ENCODE peak calls at places on chromosome 16, in four cellular contexts. T is hepatocyte, G is kidney epithelial cell, D is astrocyte of the spinal cord. C is an unnamed sample.

GRCh38 chr16:23072084-23072599 is 77.1 kb downstream of the USP31 start:
- DNase-seq in T (no peak), G (no peak), D (peak; percentile 86), C (peak; percentile 84)

GRCh38 chr16:52251495-52251894 is 295.4 kb downstream of the TOX3 start:
- DNase-seq in T (no peak), G (no peak), D (no peak), C (no peak)

GRCh38 chr16:68718596-68718995 is 18.5 kb upstream of the CDH1 start:
- DNase-seq in T (no peak), G (no peak), D (no peak), C (no peak)

GRCh38 chr16:424623-425081 is 797 bp upstream of the RAB11FIP3 start:
- DNase-seq in T (no peak), G (no peak), D (peak; percentile 44), C (peak; percentile 44)

GRCh38 chr16:48232459-48233040 is 11.6 kb upstream of the LONP2 start:
- DNase-seq in T (no peak), G (no peak), D (no peak), C (no peak)

GRCh38 chr16:54460254-54460860 is 173.8 kb upstream of the IRX3 start:
- DNase-seq in T (no peak), G (no peak), D (peak; percentile 71), C (no peak)

GRCh38 chr16:81485824-81486554 is 41.4 kb downstream of the CMIP start:
- DNase-seq in T (no peak), G (no peak), D (peak; percentile 43), C (no peak)

GRCh38 chr16:4505356-4506153 is 29.4 kb downstream of the HMOX2 start:
- DNase-seq in T (no peak), G (no peak), D (no peak), C (peak; percentile 67)

GRCh38 chr16:47779201-47780016 is 318.3 kb downstream of the PHKB start:
- DNase-seq in T (no peak), G (no peak), D (no peak), C (no peak)

GRCh38 chr16:78742501-78743283 is 643.2 kb downstream of the WWOX start:
- DNase-seq in T (peak; percentile 57), G (no peak), D (no peak), C (peak; percentile 68)

GRCh38 chr16:11032922-11033291 is 88.5 kb downstream of the CLEC16A start:
- DNase-seq in T (peak; percentile 32), G (no peak), D (peak; percentile 41), C (peak; percentile 26)

GRCh38 chr16:11100239-11100750 is 155.7 kb downstream of the SOCS1 start:
- DNase-seq in T (peak; percentile 55), G (no peak), D (peak; percentile 97), C (peak; percentile 53)

GRCh38 chr16:70428178-70428998 is 10.5 kb downstream of the ST3GAL2 start:
- DNase-seq in T (peak; percentile 95), G (peak; percentile 84), D (peak; percentile 94), C (peak; percentile 92)

GRCh38 chr16:53220585-53220984 is 165.8 kb downstream of the CHD9 start:
- DNase-seq in T (peak; percentile 5), G (no peak), D (peak; percentile 26), C (no peak)

GRCh38 chr16:23967018-23967417 is 131.2 kb downstream of the PRKCB start:
- DNase-seq in T (no peak), G (no peak), D (no peak), C (no peak)

GRCh38 chr16:20611350-20611902 is 35.3 kb upstream of the ACSM2B start:
- DNase-seq in T (no peak), G (no peak), D (no peak), C (no peak)

GRCh38 chr16:87501117-87501516 is 8.3 kb upstream of the ZCCHC14 start:
- DNase-seq in T (no peak), G (no peak), D (no peak), C (no peak)

GRCh38 chr16:49890876-49891275 is 35.0 kb upstream of the ZNF423 start:
- DNase-seq in T (peak; percentile 44), G (no peak), D (no peak), C (peak; percentile 72)

GRCh38 chr16:64090327-64090726 is 1031.5 kb downstream of the CDH11 start:
- DNase-seq in T (no peak), G (no peak), D (no peak), C (no peak)

GRCh38 chr16:23324727-23325126 is 22.6 kb downstream of the SCNN1B start:
- DNase-seq in T (peak; percentile 26), G (no peak), D (no peak), C (peak; percentile 94)

GRCh38 chr16:56862776-56863175 is 2.2 kb upstream of the SLC12A3 start:
- DNase-seq in T (no peak), G (no peak), D (no peak), C (peak; percentile 21)

GRCh38 chr16:68236804-68237242 is 896 bp upstream of the ESRP2 start:
- DNase-seq in T (no peak), G (no peak), D (peak; percentile 56), C (peak; percentile 38)

GRCh38 chr16:76193851-76194620 is 83.2 kb upstream of the CNTNAP4 start:
- DNase-seq in T (peak; percentile 28), G (no peak), D (peak; percentile 26), C (no peak)

GRCh38 chr16:20765732-20766131 is 1.9 kb downstream of the ACSM3 start:
- DNase-seq in T (no peak), G (no peak), D (no peak), C (no peak)

GRCh38 chr16:35734728-35735402 is 2275.5 kb downstream of the TP53TG3F start:
- DNase-seq in T (no peak), G (no peak), D (no peak), C (no peak)

GRCh38 chr16:47881574-47881973 is 274.2 kb downstream of the ABCC12 start:
- DNase-seq in T (no peak), G (no peak), D (no peak), C (no peak)

GRCh38 chr16:86619263-86619935 is 41.0 kb downstream of the FOXL1 start:
- DNase-seq in T (no peak), G (no peak), D (no peak), C (no peak)

GRCh38 chr16:46673320-46674013 is 15.5 kb downstream of the VPS35 start:
- DNase-seq in T (peak; percentile 80), G (no peak), D (peak; percentile 61), C (peak; percentile 29)

GRCh38 chr16:49799172-49799571 is 56.7 kb downstream of the ZNF423 start:
- DNase-seq in T (no peak), G (no peak), D (peak; percentile 26), C (no peak)

GRCh38 chr16:29688172-29688571 is 9.2 kb downstream of the QPRT start:
- DNase-seq in T (no peak), G (no peak), D (no peak), C (no peak)

GRCh38 chr16:4371481-4372314 is at the start of gene VASN:
- DNase-seq in T (peak; percentile 93), G (no peak), D (peak; percentile 70), C (peak; percentile 77)

DNA sequence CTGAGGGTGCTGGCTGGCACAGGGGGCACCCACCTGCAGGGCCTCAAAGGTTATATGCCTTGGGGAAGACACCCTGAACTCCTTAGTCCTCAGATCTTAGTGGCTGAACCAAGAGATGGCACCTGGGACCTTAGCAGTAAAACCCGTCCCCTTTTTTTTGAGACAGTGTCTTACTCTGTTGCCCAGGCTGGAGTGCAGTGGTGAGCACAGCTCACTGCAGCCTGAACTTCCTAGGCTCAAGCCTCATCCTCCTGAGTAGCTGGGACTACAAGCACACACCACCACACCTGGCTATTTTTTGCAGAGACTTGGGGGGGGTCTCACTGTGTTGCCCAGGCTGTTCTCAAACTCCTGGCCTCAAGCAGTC is 237.2 kb downstream of the MRTFB start:
- DNase-seq in T (no peak), G (no peak), D (no peak), C (no peak)
- H3K4me3 ChIP-seq in T (no peak overlapping the region), G (no peak overlapping the region), D (no peak overlapping the region), C (no peak overlapping the region)

GRCh38 chr16:28210264-28210663 is 1.5 kb downstream of the XPO6 start:
- DNase-seq in T (no peak), G (no peak), D (no peak), C (no peak)

GRCh38 chr16:28211758-28212531 is at the start of gene XPO6:
- DNase-seq in T (peak; percentile 98), G (peak; percentile 42), D (peak; percentile 95), C (peak; percentile 98)

GRCh38 chr16:28210979-28211505 is 723 bp downstream of the XPO6 start:
- DNase-seq in T (peak; percentile 90), G (no peak), D (peak; percentile 61), C (peak; percentile 77)

GRCh38 chr16:28213396-28213795 is 1.6 kb upstream of the XPO6 start:
- DNase-seq in T (no peak), G (no peak), D (no peak), C (no peak)

DNA sequence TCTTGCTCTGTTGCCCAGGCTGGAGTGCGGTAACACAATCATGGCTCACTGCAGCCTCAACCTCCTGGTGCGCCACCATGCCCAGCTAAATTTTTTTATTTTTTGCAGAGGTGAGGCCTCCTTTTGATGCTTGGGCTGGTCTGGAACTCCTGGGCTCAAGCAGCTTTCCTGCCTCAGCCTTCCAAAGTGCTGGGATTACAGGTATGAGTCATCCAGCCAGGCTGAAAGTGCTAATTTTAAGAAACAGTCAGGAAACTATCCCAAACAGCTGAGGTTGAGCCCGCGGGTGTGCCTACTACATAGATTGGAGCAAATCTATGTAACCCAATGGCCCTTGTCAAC is 738 bp upstream of the XPO6 start:
- DNase-seq in T (peak; percentile 33), G (no peak), D (peak; percentile 12), C (no peak)
- H3K4me3 ChIP-seq in T (peak overlapping the region; percentile 57), G (peak overlapping the region; percentile 51), D (peak overlapping the region; percentile 45), C (peak overlapping the region; percentile 87)

GRCh38 chr16:2960183-2961010 is 3.7 kb upstream of the KREMEN2 start:
- DNase-seq in T (no peak), G (no peak), D (no peak), C (peak; percentile 20)

GRCh38 chr16:2963611-2964415 is at the start of gene KREMEN2:
- DNase-seq in T (peak; percentile 59), G (no peak), D (no peak), C (peak; percentile 21)

GRCh38 chr16:2964416-2965223 is 545 bp downstream of the KREMEN2 start:
- DNase-seq in T (peak; percentile 79), G (no peak), D (no peak), C (peak; percentile 58)

GRCh38 chr16:2962334-2963073 is 1.6 kb upstream of the KREMEN2 start:
- DNase-seq in T (no peak), G (no peak), D (no peak), C (no peak)

DNA sequence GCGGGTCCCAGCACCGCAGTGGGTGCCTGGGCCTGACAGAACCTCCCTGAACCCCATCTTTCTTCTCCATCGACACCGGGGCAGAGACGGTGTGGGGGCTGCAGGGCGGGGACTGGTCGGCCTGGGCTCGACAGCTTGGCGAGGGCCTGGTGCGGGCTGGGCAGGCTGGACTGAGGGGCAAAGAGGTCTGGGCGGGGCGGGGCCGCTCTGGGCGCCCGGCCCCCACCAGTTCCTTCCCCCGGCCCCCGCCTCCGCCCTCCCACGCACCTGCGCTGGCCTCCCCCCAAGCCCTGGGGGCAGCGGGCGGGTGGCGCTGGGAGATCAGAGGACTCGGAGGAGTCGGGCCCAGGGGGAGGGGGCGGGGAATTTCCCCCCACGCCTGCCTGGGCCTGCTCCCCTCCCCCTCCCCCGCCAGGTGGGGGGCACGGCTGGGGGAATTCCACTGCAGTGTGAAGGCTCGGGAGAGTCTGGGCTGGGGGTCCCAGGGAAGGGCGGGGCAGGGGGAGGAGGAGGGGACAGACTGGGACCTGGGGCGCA is 933 bp upstream of the KREMEN2 start:
- DNase-seq in T (peak; percentile 39), G (no peak), D (no peak), C (peak; percentile 8)
- H3K4me3 ChIP-seq in T (no peak overlapping the region), G (peak overlapping the region; percentile 30), D (no peak overlapping the region), C (no peak overlapping the region)

DNA sequence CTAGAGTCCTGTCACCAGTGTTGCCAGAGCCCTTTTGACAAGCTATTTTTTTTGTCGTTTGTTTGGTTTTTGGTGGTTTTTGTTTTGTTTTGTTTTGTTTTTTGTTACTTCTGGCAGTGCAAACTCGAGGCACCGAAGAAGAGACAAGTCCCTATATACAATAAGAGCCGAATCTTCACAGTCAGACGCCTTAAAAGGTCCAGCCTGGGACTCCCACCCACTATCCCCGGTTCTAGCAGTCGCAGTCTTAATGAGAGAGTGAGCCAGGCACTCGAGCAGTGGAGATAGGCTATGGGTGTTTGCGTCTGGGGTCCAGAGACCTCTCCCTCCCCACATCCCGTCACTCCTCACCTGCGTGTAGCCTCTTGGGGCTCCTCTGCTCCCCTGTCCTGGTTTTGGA is 1.9 kb downstream of the OR1F1 start:
- DNase-seq in T (no peak), G (no peak), D (no peak), C (no peak)
- H3K4me3 ChIP-seq in T (peak overlapping the region; percentile 73), G (no peak overlapping the region), D (peak overlapping the region; percentile 55), C (no peak overlapping the region)